ENCODE peak calls at places on chromosomes 11 and 22, in nine cellular contexts. L is heart left ventricle, I is uterus, U is body of pancreas, Q is esophagus muscularis mucosa, K is GM12891, T is H1, H is ovary, N is IMR-90. E is an unnamed sample.

GRCh38 chr11:118364956-118365615 is 5.7 kb downstream of the UBE4A start:
- DNase-seq in Q (no peak), N (no peak), K (no peak), I (no peak), H (no peak), T (no peak), U (no peak), L (no peak), E (no peak)

GRCh38 chr11:7501894-7502293 is 11.9 kb upstream of the PPFIBP2 start:
- DNase-seq in Q (no peak), T (no peak), U (no peak), K (no peak), H (no peak), L (no peak), N (no peak), I (no peak), E (no peak)

GRCh38 chr11:79049627-79050238 is 391.1 kb downstream of the TENM4 start:
- DNase-seq in U (no peak), Q (no peak), K (no peak), I (no peak), H (no peak), T (no peak), L (no peak), N (no peak), E (no peak)

GRCh38 chr22:37981282-37982011 is 2.9 kb downstream of the SOX10 start:
- DNase-seq in I (no peak), K (no peak), Q (no peak), U (no peak), T (no peak), L (no peak), H (no peak), N (no peak), E (peak)

GRCh38 chr22:21009638-21010425 is 5.1 kb upstream of the P2RX6 start:
- DNase-seq in U (peak), K (no peak), L (no peak), I (no peak), Q (no peak), T (no peak), N (peak), H (no peak), E (peak)

GRCh38 chr11:23278121-23278520 is 417.8 kb upstream of the CCDC179 start:
- DNase-seq in L (no peak), K (no peak), T (no peak), I (no peak), H (no peak), Q (no peak), N (peak), U (no peak), E (no peak)

GRCh38 chr11:118227865-118228785 is 3.3 kb upstream of the JAML start:
- DNase-seq in T (no peak), N (no peak), I (no peak), L (no peak), Q (no peak), K (no peak), U (no peak), H (no peak), E (no peak)

GRCh38 chr11:107562647-107563208 is 2.8 kb downstream of the ALKBH8 start:
- DNase-seq in U (no peak), Q (no peak), N (peak), K (no peak), L (no peak), H (no peak), I (no peak), T (no peak), E (peak)

GRCh38 chr11:32602657-32603410 is 19.2 kb downstream of the EIF3M start:
- DNase-seq in K (no peak), U (no peak), Q (no peak), I (no peak), T (no peak), H (no peak), N (peak), L (no peak), E (no peak)

GRCh38 chr22:49099496-49100124 is 728.1 kb downstream of the BRD1 start:
- DNase-seq in L (no peak), T (no peak), H (no peak), I (no peak), K (no peak), Q (no peak), N (no peak), U (no peak), E (no peak)

GRCh38 chr11:129141748-129142475 is 50.2 kb downstream of the ARHGAP32 start:
- DNase-seq in N (no peak), U (no peak), H (no peak), Q (no peak), L (no peak), I (no peak), T (no peak), K (no peak), E (no peak)

GRCh38 chr22:20979243-20979809 is 2.8 kb upstream of the LZTR1 start:
- DNase-seq in H (peak), K (peak), U (peak), I (peak), L (peak), T (peak), Q (no peak), N (peak), E (peak)

GRCh38 chr22:48241658-48242057 is 1479.2 kb downstream of the TBC1D22A start:
- DNase-seq in U (no peak), T (no peak), H (no peak), I (no peak), L (no peak), Q (no peak), N (no peak), K (no peak), E (no peak)

GRCh38 chr11:82890941-82891340 is 9.3 kb downstream of the PRCP start:
- DNase-seq in T (no peak), L (no peak), I (no peak), H (no peak), K (no peak), U (no peak), N (no peak), Q (no peak), E (no peak)

GRCh38 chr11:114051558-114051957 is 8.0 kb upstream of the ZBTB16 start:
- DNase-seq in H (no peak), I (no peak), T (no peak), U (no peak), L (no peak), K (no peak), Q (no peak), N (no peak), E (no peak)

GRCh38 chr22:20885557-20886323 is 26.9 kb downstream of the SNAP29 start:
- DNase-seq in N (peak), I (peak), Q (peak), L (peak), K (peak), H (peak), T (peak), U (peak), E (peak)

GRCh38 chr22:19876314-19876940 is 21.8 kb upstream of the GNB1L start:
- DNase-seq in U (peak), K (no peak), H (peak), Q (no peak), T (no peak), L (peak), I (peak), N (no peak), E (no peak)

GRCh38 chr22:22882033-22882717 is 5.4 kb upstream of the IGLL5 start:
- DNase-seq in Q (no peak), I (no peak), K (no peak), H (no peak), T (no peak), U (no peak), N (no peak), L (no peak), E (no peak)

GRCh38 chr11:416757-417621 is 2.2 kb upstream of the SIGIRR start:
- DNase-seq in K (no peak), Q (no peak), I (no peak), N (no peak), H (no peak), L (peak), U (peak), T (peak), E (no peak)

GRCh38 chr11:47355283-47356128 is 3.0 kb upstream of the MYBPC3 start:
- DNase-seq in Q (peak), K (no peak), H (peak), L (peak), U (peak), T (peak), N (peak), I (peak), E (peak)

GRCh38 chr11:30365793-30366517 is 43.1 kb downstream of the ARL14EP start:
- DNase-seq in U (no peak), H (no peak), L (no peak), K (no peak), I (no peak), T (no peak), Q (no peak), N (no peak), E (no peak)

GRCh38 chr11:101053492-101053891 is 76.1 kb downstream of the PGR start:
- DNase-seq in H (no peak), K (no peak), T (no peak), L (no peak), U (no peak), N (no peak), Q (no peak), I (no peak), E (no peak)

GRCh38 chr22:17493384-17493981 is 69.8 kb upstream of the SLC25A18 start:
- DNase-seq in U (no peak), I (no peak), N (no peak), L (no peak), H (no peak), T (no peak), K (no peak), Q (no peak), E (no peak)

GRCh38 chr11:106495046-106495445 is 417.6 kb downstream of the AASDHPPT start:
- DNase-seq in K (no peak), N (peak), L (no peak), T (no peak), Q (no peak), I (no peak), H (no peak), U (no peak), E (no peak)

GRCh38 chr11:109772846-109773400 is 320.3 kb upstream of the ZC3H12C start:
- DNase-seq in H (no peak), Q (no peak), K (no peak), I (no peak), T (no peak), U (no peak), L (no peak), N (no peak), E (no peak)

GRCh38 chr11:59801981-59802638 is 8.5 kb downstream of the MRPL16 start:
- DNase-seq in L (no peak), Q (no peak), I (peak), K (no peak), N (peak), T (no peak), U (no peak), H (no peak), E (no peak)

DNA sequence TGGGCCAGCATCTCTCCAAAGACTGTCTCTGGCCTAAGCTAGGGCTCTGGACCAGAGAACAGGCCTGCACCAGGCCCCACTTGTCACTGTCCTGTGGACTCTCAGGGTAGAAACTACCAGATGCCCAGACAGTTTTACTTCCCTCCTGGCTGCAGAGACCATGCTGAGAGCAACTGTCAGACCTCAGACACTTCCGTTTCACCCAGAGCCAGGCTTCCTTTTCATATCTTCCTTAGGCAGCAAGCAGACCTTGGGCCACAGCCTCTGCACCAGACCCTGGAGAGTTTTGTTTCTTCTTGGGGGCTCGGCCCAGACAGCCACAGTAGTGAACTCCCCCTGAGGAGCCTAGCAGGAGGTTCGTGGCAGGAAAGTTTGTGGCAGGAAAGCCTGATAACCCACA is 12.1 kb upstream of the FCHSD2 start:
- DNase-seq in L (no peak), Q (no peak), K (no peak), N (no peak), I (no peak), T (no peak), H (no peak), U (no peak), E (no peak)
- TF ChIP-seq POLR2A in L (no peak), Q (no peak), K (no peak), N (no peak), I (no peak), T (no peak), H (no peak), U (no peak), E (no peak)

GRCh38 chr22:41223535-41223934 is 17.2 kb downstream of the CHADL start:
- DNase-seq in I (no peak), N (no peak), H (no peak), Q (no peak), U (no peak), T (no peak), K (no peak), L (no peak), E (no peak)
- TF ChIP-seq POLR2A in I (no peak), N (no peak), H (no peak), Q (no peak), U (no peak), T (no peak), K (no peak), L (no peak), E (no peak)

GRCh38 chr22:50579752-50580151 is 1.5 kb upstream of the CPT1B start:
- DNase-seq in T (no peak), N (no peak), K (no peak), U (no peak), Q (no peak), H (no peak), I (no peak), L (no peak), E (no peak)

GRCh38 chr22:50576806-50577696 is 1.2 kb downstream of the CPT1B start:
- DNase-seq in U (no peak), T (no peak), K (no peak), I (no peak), N (no peak), L (no peak), Q (no peak), H (no peak), E (no peak)

GRCh38 chr22:50578776-50579310 is 616 bp upstream of the CPT1B start:
- DNase-seq in K (no peak), H (no peak), T (no peak), U (no peak), N (no peak), I (no peak), L (no peak), Q (no peak), E (no peak)

GRCh38 chr22:50577697-50577986 is 585 bp downstream of the CPT1B start:
- DNase-seq in T (no peak), L (no peak), N (no peak), Q (no peak), U (no peak), H (no peak), K (no peak), I (no peak), E (no peak)

DNA sequence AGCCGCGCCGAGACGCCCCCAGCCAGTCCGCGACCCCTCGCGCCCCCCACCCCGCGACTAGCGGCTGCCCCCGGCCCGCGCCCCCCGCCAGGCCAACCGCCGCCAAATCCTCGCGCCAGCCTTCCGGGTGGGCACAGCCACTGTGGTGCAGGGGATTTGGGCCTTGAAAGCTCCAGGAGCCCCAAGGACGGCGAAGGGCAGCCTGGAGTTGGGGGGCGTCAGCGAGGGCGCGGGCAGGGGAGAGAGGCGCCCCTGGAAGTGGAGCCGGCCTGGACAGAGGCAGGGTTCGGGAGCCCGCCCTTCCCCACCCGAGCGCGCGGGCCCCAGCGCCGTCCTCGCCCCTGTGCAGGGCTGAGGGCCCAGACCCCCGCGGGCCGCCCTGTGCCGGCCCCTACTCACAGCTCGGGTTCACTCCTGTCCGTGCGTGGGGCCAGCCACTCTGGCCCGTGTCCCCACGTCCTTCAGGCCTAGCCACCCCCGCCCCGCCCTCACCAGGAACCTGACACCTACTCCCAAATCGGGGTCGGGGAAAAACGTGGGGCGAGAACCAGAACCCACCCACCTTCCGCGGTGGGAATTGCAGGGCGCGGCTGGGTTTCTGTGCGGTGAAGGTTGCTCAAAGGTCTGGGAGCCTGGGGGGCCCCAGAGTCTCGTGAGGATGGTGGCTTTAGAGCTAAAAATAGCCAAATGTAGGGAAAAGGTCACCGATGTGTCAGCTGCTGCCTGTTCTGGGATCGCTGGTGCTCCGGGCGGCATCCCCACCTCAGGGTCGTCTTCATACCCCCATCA is at the start of gene CPT1B:
- DNase-seq in L (peak), K (no peak), I (no peak), H (no peak), Q (no peak), N (peak), U (no peak), T (no peak), E (no peak)
- TF ChIP-seq POLR2A in L (peak), K (no peak), I (no peak), H (no peak), Q (no peak), N (no peak), U (no peak), T (no peak), E (no peak)

GRCh38 chr11:1756024-1756561 is 5.7 kb upstream of the IFITM10 start:
- DNase-seq in L (no peak), Q (no peak), I (no peak), T (no peak), H (no peak), N (no peak), K (no peak), U (no peak), E (no peak)
- TF ChIP-seq POLR2A in L (no peak), Q (no peak), I (no peak), T (no peak), H (no peak), N (no peak), K (no peak), U (no peak), E (no peak)

DNA sequence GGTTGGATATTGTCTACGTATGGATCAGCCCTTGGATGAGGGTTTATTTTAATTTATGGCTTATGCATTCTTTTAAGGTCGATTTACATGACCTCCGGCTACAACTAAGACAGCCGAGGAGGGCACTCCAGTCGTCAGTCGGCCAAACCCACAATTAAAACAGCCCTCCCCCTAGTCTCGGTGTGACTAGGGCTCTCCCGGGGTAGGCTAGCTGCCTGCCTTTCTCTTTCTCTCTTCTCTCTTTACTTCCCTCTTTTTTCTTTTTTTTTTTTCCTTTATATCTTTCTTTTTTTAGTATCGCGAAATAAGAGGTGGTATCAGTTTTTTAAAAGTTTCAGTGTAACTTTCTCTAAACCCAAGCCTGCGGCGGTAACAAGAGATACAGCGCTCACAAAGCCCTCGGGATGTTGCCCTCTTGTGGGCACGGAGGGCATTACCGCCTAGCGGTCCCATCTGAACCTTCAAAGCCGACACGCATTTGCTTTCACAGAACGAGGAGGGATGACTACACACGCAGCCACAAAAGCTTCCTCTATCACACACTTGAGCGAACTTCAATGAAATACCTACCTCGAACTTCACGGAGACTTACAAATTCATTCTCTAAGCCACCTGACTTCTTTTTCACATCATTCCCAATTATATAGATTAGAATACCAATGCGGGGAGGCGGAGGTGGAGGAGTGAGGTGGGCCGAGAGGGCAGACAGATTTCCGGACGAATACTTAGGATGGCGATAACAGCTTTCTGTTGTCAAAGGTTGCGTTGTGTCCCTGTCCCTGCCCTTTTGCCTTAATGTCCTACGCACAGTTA is 132.3 kb upstream of the C11orf58 start:
- DNase-seq in H (peak), N (peak), K (peak), L (peak), I (peak), Q (peak), T (peak), U (peak), E (peak)
- TF ChIP-seq POLR2A in H (no peak), N (peak), K (no peak), L (peak), I (peak), Q (no peak), T (no peak), U (peak), E (peak)

DNA sequence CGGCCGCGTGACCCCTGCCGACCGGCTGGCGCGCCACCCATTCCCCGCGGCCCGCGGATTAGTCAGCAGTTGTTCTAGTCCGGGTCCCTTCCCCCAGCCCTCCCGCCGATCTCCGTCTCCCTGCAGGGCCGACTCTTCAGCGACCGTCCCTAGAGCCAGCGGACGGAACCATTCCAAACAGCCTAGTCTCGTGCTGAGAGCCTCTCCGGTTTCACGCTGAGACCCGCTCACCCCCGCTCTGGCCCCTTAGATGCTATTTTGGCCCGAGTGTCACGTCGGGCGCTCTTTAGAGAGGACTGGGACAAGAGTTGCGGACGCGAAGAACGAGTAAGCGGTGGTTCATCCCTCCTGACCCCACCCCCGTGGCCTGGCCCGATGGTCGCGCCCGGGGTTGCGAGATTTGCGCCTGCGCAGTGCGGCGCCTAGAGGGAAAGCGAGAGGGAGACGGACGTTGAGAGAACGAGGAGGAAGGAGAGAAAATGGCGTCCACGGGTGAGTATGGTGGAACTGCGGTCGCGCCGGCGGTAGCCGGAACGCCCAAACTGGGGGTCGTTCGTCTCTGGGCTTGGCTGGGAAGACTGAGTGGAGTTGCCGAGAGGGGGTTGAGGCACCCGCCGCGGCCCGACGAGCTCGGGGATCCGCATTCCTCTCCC is at the start of the genes EWSR1 and RHBDD3:
- DNase-seq in N (peak), U (peak), Q (peak), T (peak), H (peak), I (peak), K (peak), L (peak), E (peak)
- TF ChIP-seq POLR2A in N (peak), U (peak), Q (peak), T (peak), H (peak), I (peak), K (peak), L (peak), E (peak)

GRCh38 chr11:67463680-67464410 is 5.2 kb downstream of the TMEM134 start:
- DNase-seq in U (peak), H (no peak), Q (no peak), I (peak), T (no peak), L (peak), K (no peak), N (no peak), E (peak)
- TF ChIP-seq POLR2A in U (no peak), H (no peak), Q (no peak), I (no peak), T (no peak), L (no peak), K (no peak), N (no peak), E (peak)

DNA sequence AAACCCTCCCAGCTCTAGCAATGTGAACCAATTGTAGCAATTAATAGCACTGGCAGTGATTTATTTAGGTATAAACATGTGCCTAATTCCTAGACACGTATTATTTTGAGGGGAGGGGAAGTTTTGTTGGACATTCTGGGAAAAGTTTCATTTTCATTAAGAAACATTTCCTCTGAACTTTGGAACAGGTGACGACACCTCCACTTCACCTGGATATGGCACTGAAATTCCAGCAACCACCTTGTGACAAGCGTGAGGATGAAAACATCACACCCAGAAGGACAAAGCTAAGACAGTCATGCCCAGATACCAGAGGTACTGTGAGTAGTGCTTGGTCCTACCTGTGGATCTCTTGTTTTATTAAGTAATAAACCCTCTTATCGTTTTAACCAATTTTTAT is 679.6 kb upstream of the KIRREL3 start:
- DNase-seq in K (no peak), U (no peak), L (no peak), H (no peak), Q (no peak), T (no peak), N (no peak), I (no peak), E (no peak)
- TF ChIP-seq POLR2A in K (no peak), U (no peak), L (no peak), H (no peak), Q (no peak), T (no peak), N (no peak), I (no peak), E (no peak)